ENCODE peak calls at places on chromosomes 2 and 18, in nine cellular contexts. L is GM12865; I is CD8-positive, alpha-beta T cell; S is lung; A is DND-41; X is fibroblast of lung; H is left ventricle myocardium inferior; V is AG09309; J is breast epithelium. P is an unnamed sample.

GRCh38 chr2:195252018-195252417 is 405.0 kb upstream of the SLC39A10 start:
- DNase-seq in L (peak; percentile 5), I (no peak), S (no peak), A (no peak), X (no peak), H (no peak), V (no peak), J (no peak), P (no peak)

GRCh38 chr2:10084956-10085851 is 5.0 kb upstream of the CYS1 start:
- DNase-seq in L (no peak), I (no peak), S (no peak), A (no peak), X (no peak), H (no peak), V (no peak), J (no peak), P (no peak)

GRCh38 chr18:63412949-63413348 is 9.3 kb downstream of the VPS4B start:
- DNase-seq in L (no peak), I (no peak), S (no peak), A (no peak), X (no peak), H (no peak), V (no peak), J (no peak), P (no peak)

GRCh38 chr2:13714466-13714865 is 918.1 kb upstream of the LRATD1 start:
- DNase-seq in L (no peak), I (no peak), S (no peak), A (no peak), X (peak; percentile 46), H (no peak), V (no peak), J (no peak), P (no peak)

GRCh38 chr18:45854036-45854586 is 28.6 kb downstream of the SIGLEC15 start:
- DNase-seq in L (no peak), I (no peak), S (no peak), A (no peak), X (no peak), H (no peak), V (no peak), J (no peak), P (no peak)

GRCh38 chr2:43027103-43027482 is 199.3 kb downstream of the ZFP36L2 start:
- DNase-seq in L (no peak), I (no peak), S (no peak), A (no peak), X (no peak), H (no peak), V (no peak), J (no peak), P (no peak)

GRCh38 chr2:138294451-138294850 is 207.1 kb upstream of the SPOPL start:
- DNase-seq in L (no peak), I (no peak), S (no peak), A (no peak), X (no peak), H (no peak), V (no peak), J (no peak), P (peak; percentile 71)

GRCh38 chr2:16633632-16634430 is 31.8 kb downstream of the CYRIA start:
- DNase-seq in L (no peak), I (no peak), S (no peak), A (no peak), X (peak; percentile 72), H (no peak), V (no peak), J (no peak), P (peak; percentile 87)

GRCh38 chr18:45806226-45806625 is 19.2 kb upstream of the SIGLEC15 start:
- DNase-seq in L (no peak), I (no peak), S (no peak), A (no peak), X (peak; percentile 88), H (no peak), V (no peak), J (no peak), P (no peak)

GRCh38 chr2:55743583-55743982 is 49.9 kb upstream of the PNPT1 start:
- DNase-seq in L (peak; percentile 7), I (no peak), S (no peak), A (no peak), X (peak; percentile 93), H (no peak), V (peak; percentile 76), J (no peak), P (no peak)

GRCh38 chr18:75247041-75247551 is 36.5 kb downstream of the TSHZ1 start:
- DNase-seq in L (no peak), I (no peak), S (no peak), A (peak; percentile 55), X (peak; percentile 35), H (no peak), V (peak; percentile 47), J (no peak), P (no peak)

GRCh38 chr2:238974061-238974460 is 126.2 kb downstream of the TWIST2 start:
- DNase-seq in L (no peak), I (no peak), S (no peak), A (no peak), X (peak; percentile 72), H (no peak), V (no peak), J (no peak), P (no peak)

GRCh38 chr2:38875576-38876367 is at the start of the genes DHX57 and MORN2:
- DNase-seq in L (peak; percentile 86), I (peak; percentile 61), S (peak; percentile 92), A (peak; percentile 85), X (peak; percentile 80), H (peak; percentile 88), V (peak; percentile 13), J (peak; percentile 91), P (peak; percentile 43)

GRCh38 chr18:12862874-12863482 is 21.1 kb downstream of the PTPN2 start:
- DNase-seq in L (no peak), I (no peak), S (no peak), A (no peak), X (no peak), H (no peak), V (no peak), J (no peak), P (no peak)

GRCh38 chr2:25251461-25252273 is 83.3 kb upstream of the POMC start:
- DNase-seq in L (peak; percentile 59), I (peak; percentile 12), S (peak; percentile 46), A (peak; percentile 48), X (peak; percentile 44), H (peak; percentile 59), V (no peak), J (no peak), P (no peak)

GRCh38 chr2:216651370-216651881 is 18.2 kb downstream of the IGFBP2 start:
- DNase-seq in L (no peak), I (no peak), S (no peak), A (no peak), X (peak; percentile 88), H (no peak), V (peak; percentile 64), J (no peak), P (peak; percentile 18)

GRCh38 chr18:26511339-26512071 is 36.8 kb downstream of the KCTD1 start:
- DNase-seq in L (no peak), I (no peak), S (peak; percentile 7), A (no peak), X (no peak), H (no peak), V (no peak), J (no peak), P (no peak)

GRCh38 chr18:24140697-24141096 is 1.8 kb downstream of the CABYR start:
- DNase-seq in L (no peak), I (no peak), S (no peak), A (no peak), X (no peak), H (no peak), V (no peak), J (no peak), P (no peak)

GRCh38 chr2:202196727-202197126 is 41.7 kb downstream of the SUMO1 start:
- DNase-seq in L (no peak), I (no peak), S (no peak), A (no peak), X (no peak), H (no peak), V (no peak), J (no peak), P (no peak)

GRCh38 chr18:7459851-7460774 is 107.0 kb upstream of the PTPRM start:
- DNase-seq in L (no peak), I (no peak), S (no peak), A (no peak), X (peak; percentile 5), H (peak; percentile 65), V (no peak), J (no peak), P (no peak)
- H3K4me3 ChIP-seq in L (no peak overlapping the region), I (no peak overlapping the region), S (no peak overlapping the region), A (no peak overlapping the region), X (peak overlapping the region; percentile 19), H (peak overlapping the region; percentile 44), V (no peak overlapping the region), J (peak overlapping the region; percentile 3), P (no peak overlapping the region)

GRCh38 chr2:90069290-90069894 is 1377.9 kb downstream of the RPIA start:
- DNase-seq in L (peak; percentile 22), I (no peak), S (no peak), A (no peak), X (no peak), H (no peak), V (no peak), J (no peak), P (no peak)
- TF ChIP-seq CTCF in L (peak; percentile 48), I (no peak), S (no peak), A (peak; percentile 46), X (peak; percentile 46), H (peak; percentile 51), V (peak; percentile 81), J (no peak), P (peak; percentile 50)

DNA sequence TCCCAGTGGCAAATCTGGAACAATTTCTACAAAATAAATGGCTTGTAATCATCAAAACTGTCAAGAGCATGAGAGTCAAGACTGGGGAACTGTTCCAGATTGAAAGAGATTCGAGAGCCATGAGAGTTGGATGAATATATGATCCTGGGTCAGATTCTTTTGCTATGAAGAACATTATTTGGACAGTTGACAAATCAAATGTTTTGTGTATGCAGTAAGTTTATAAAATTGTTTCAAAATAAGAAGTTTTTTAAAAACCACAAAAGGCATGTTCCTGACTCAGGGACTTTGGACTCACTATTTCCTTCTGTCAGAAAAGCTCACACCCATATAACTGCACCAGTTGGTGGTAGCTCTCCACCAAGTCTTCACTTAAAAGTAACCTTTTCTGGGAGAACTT is 38.5 kb downstream of the ROCK2 start:
- DNase-seq in L (no peak), I (no peak), S (no peak), A (no peak), X (peak; percentile 92), H (no peak), V (peak; percentile 82), J (no peak), P (no peak)
- H3K4me3 ChIP-seq in L (no peak overlapping the region), I (no peak overlapping the region), S (no peak overlapping the region), A (no peak overlapping the region), X (no peak overlapping the region), H (no peak overlapping the region), V (no peak overlapping the region), J (no peak overlapping the region), P (no peak overlapping the region)

DNA sequence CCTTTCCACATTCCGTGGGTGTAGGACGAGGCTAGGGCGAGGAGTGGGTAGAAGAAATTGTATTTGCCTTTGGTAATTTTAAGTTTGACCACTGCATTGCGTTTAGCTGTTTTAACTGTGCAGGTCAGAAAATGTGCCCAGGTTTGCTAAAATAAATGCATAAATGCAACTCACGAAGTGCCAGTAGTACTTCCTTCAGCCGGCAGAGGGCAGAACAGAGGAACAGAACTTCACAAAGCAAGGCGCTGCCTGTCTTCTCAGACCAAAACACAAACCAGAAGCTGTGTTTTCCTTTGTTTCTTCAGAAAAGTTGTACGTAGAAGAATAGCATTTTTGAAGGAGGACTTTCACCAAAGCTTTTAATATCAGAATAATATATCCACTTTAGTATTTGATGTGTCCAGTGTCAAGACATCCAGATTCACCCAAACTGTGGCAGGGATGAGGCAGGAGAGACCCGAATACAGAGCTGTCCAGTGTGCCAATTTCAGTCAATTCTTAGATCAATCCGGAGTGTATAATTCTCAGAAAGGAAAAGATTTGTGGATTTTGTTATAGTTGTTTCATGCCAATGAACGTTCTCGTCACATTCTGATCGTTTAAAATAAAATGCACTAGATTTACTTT is 348.6 kb downstream of the DLGAP1 start:
- DNase-seq in L (peak; percentile 80), I (peak; percentile 8), S (peak; percentile 51), A (peak; percentile 64), X (peak; percentile 57), H (peak; percentile 47), V (peak; percentile 18), J (peak; percentile 67), P (peak; percentile 28)
- TF ChIP-seq CTCF in L (peak; percentile 78), I (peak; percentile 85), S (peak; percentile 60), A (peak; percentile 91), X (peak; percentile 47), H (peak; percentile 81), V (peak; percentile 77), J (peak; percentile 60), P (peak; percentile 92)